ENCODE peak calls at places on chromosomes 2 and 18, in four cellular contexts. B is neuronal stem cell, O is ovary, Q is PC-3. N is an unnamed sample.

GRCh38 chr18:44788334-44788733 is 107.6 kb downstream of the SETBP1 start:
- DNase-seq in B (no peak), O (no peak), Q (no peak), N (no peak)

GRCh38 chr18:63964908-63965307 is 5.0 kb upstream of the SERPINB8 start:
- DNase-seq in B (no peak), O (no peak), Q (no peak), N (peak; percentile 12)

GRCh38 chr2:85110991-85111560 is 22.1 kb upstream of the TCF7L1 start:
- DNase-seq in B (no peak), O (no peak), Q (no peak), N (peak; percentile 64)

GRCh38 chr2:239459056-239459455 is 58.2 kb upstream of the HDAC4 start:
- DNase-seq in B (no peak), O (no peak), Q (no peak), N (no peak)

GRCh38 chr2:207854484-207855386 is 85.0 kb upstream of the FZD5 start:
- DNase-seq in B (no peak), O (no peak), Q (no peak), N (peak; percentile 54)

GRCh38 chr2:238462782-238463396 is 36.2 kb downstream of the ASB1 start:
- DNase-seq in B (no peak), O (no peak), Q (peak; percentile 73), N (peak; percentile 65)

GRCh38 chr18:22106536-22107292 is 62.7 kb upstream of the GATA6 start:
- DNase-seq in B (no peak), O (no peak), Q (peak; percentile 79), N (peak; percentile 37)

GRCh38 chr2:233223059-233223894 is 28.2 kb upstream of the ATG16L1 start:
- DNase-seq in B (no peak), O (no peak), Q (no peak), N (no peak)

GRCh38 chr18:36589857-36590543 is 238.8 kb downstream of the TPGS2 start:
- DNase-seq in B (no peak), O (no peak), Q (no peak), N (peak; percentile 66)

GRCh38 chr2:230411484-230412368 is 4.3 kb upstream of the SP100 start:
- DNase-seq in B (peak; percentile 41), O (peak; percentile 67), Q (peak; percentile 56), N (peak; percentile 87)

GRCh38 chr2:38148501-38148900 is 72.5 kb upstream of the CYP1B1 start:
- DNase-seq in B (no peak), O (no peak), Q (peak; percentile 94), N (peak; percentile 66)

GRCh38 chr2:183009249-183009899 is 28.9 kb downstream of the NCKAP1 start:
- DNase-seq in B (no peak), O (no peak), Q (no peak), N (no peak)

GRCh38 chr2:12948231-12948962 is 231.7 kb downstream of the TRIB2 start:
- DNase-seq in B (no peak), O (no peak), Q (peak; percentile 63), N (peak; percentile 70)

GRCh38 chr18:48754993-48755473 is 195.7 kb downstream of the SMAD7 start:
- DNase-seq in B (no peak), O (no peak), Q (no peak), N (no peak)

GRCh38 chr2:171814883-171815282 is 79.2 kb downstream of the SLC25A12 start:
- DNase-seq in B (no peak), O (no peak), Q (no peak), N (no peak)

GRCh38 chr2:68726100-68726499 is 8.5 kb upstream of the ARHGAP25 start:
- DNase-seq in B (no peak), O (no peak), Q (no peak), N (no peak)
- H3K4me1 ChIP-seq in B (no peaks in the 10 kb centered on the region), O (no peaks in the 10 kb centered on the region), Q (peaks cover 31% of the 10 kb centered on the region), N (no peaks in the 10 kb centered on the region)

DNA sequence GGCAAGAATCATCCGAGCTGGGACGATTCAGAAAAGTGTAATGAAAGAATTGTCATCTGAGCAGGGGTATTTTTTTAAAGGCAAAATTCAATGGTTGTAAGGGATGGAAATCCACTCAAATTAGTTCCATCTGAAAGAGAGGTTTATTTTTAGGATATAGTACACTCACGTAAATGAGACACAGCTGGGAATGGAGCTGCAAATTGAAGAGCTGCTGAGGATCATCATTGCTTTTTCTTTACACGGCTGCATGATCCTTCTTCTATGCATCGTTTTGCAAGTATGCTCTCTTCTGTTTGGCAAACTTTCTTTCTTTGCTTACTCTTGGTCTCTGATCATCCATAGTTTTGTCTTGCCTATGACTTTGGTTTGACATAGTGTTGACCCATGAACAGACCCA is 27.4 kb upstream of the CUL3 start:
- DNase-seq in B (no peak), O (no peak), Q (no peak), N (peak; percentile 5)
- H3K4me3 ChIP-seq in B (no peak overlapping the region), O (no peak overlapping the region), Q (no peak overlapping the region), N (no peak overlapping the region)

DNA sequence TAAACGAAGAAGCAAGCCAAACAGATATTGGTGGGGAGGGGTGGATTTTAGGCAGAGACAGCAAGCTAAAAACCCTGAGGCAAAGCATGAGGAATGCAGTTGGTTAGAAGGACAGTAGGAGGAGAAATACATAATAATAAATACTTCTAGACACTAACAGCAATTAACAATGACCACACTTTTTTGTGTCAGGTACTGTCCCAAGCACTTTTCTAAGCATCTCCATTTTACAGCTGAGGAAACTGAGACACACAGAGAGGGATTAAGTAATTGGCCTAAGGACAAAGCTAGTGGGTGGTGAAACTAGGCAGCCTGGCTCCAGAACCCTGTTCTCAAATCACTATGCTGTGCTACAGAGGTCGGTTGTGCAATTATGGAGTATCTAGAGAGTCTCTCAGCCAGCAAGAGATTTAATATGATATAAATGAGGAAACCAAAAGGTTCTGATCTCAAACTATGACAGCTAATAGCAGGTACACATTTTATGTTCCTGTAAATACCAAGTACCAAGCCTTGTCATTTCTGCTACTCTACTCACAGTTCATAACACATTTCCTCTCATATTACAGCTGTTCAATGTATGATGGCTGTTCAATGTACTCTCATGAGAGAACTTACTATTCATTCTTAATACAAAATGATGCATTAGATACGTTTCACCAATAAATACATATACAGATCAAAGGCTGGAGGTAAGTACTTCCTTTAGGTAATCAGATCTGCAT is 5.3 kb downstream of the MAP4K3 start:
- DNase-seq in B (no peak), O (no peak), Q (peak; percentile 43), N (peak; percentile 62)
- H3K4me1 ChIP-seq in B (peaks cover 10% of the 10 kb centered on the region), O (peaks cover 6% of the 10 kb centered on the region), Q (peaks cover 59% of the 10 kb centered on the region), N (peaks cover 51% of the 10 kb centered on the region)

GRCh38 chr18:39380823-39381222 is 1815.2 kb upstream of the CELF4 start:
- DNase-seq in B (peak; percentile 58), O (no peak), Q (no peak), N (no peak)
- H3K4me3 ChIP-seq in B (peak overlapping the region; percentile 1), O (no peak overlapping the region), Q (no peak overlapping the region), N (no peak overlapping the region)

DNA sequence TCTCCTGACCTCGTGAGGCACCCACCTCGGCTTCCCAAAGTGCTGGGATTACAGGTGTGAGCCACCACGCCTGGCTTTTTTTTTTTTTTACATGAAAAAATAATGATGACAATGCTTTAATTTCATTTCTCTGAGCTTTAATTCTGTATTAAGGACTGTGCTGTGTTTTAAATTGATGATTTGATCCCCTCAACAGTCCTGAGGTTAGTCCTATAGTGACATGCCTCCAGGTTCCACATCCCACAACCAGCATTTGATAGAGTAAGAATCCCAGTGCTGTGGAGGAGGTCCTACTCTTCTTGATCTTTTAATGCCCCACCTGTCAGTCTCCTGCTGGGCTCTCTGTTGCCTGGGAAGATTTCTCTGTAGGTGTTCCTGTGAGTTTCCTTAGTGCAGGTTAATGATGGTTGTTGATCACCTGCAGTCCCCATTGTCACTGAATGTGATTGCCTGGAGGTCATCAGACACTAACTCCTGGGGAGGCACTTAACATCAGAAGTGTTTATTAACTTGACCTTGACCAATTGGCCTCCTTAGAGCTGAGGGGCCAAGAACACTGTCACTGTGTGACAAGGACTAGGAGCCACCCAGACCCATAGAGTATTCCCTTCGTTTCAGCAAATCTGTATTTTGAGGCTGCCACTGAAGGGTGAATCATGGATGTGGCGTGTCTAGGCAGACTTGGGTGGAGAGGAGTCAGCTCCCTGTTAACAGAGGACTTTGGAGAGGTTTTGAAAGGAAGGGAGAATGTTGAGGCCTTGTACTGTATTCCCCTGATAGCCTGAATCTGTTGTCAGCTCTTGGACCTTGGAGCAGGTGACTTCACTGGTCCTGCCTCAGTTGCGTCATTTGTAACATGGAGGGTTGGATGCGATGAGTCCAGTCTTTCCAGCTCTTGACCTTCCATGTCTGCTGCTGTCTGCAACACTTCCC is 11.5 kb downstream of the ASAP2 start:
- DNase-seq in B (no peak), O (no peak), Q (no peak), N (peak; percentile 69)
- H3K4me1 ChIP-seq in B (no peaks in the 10 kb centered on the region), O (peaks cover 14% of the 10 kb centered on the region), Q (peaks cover 8% of the 10 kb centered on the region), N (peaks cover 74% of the 10 kb centered on the region)

DNA sequence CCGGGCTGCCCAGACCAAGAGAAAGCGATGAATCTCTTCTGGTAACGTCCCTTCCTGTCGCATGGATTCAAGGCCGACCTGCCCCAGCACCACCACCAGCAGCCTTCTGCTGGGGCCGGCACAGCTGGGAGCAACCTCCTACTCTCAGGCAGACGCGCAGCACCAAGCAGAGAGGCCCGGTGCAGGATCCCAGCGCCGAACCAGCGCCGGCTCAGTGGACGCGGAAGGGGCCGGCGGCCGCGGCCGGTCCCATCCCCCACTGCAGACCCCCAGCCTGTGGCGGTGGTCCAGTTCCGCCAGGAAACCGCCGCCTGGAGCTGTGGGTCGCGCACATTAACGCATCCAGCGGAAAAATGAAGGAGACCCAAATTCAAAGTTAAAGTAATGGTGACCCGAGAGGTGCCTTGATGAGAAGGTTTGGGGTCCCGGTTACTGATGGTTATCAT is 525 bp upstream of the MAL start:
- DNase-seq in B (no peak), O (no peak), Q (no peak), N (no peak)
- H3K4me3 ChIP-seq in B (no peak overlapping the region), O (no peak overlapping the region), Q (no peak overlapping the region), N (no peak overlapping the region)

GRCh38 chr2:32617790-32618189 is 10.1 kb upstream of the TTC27 start:
- DNase-seq in B (no peak), O (no peak), Q (no peak), N (no peak)
- H3K4me1 ChIP-seq in B (no peaks in the 10 kb centered on the region), O (peaks cover 2% of the 10 kb centered on the region), Q (no peaks in the 10 kb centered on the region), N (no peaks in the 10 kb centered on the region)